ENCODE peak calls at places on chromosomes 2 and 18, in eight cellular contexts. O is C1 segment of cervical spinal cord; B is ACHN; A is ureter; R is NCI-H1092; K is activated effector memory CD4-positive, alpha-beta T cell treated with anti-CD3 and anti-CD28 coated beads, Interleukin-2, amount 50 U/mL, for 16 hours; W is T-cell; X is activated T-helper 1 cell treated with anti-CD3 and anti-CD28 coated beads, Interleukin-12 subunit alpha, Interleukin-12 subunit beta, Interleukin-2, Interleukin-4 antibody, amounts not matched to agents 30 ng/mL and 10 ng/mL and 1 ng/mL, durations not matched to agents 14 hours and 24 hours and 36 hours. I is an unnamed sample.

GRCh38 chr2:95525294-95526035 is 40.9 kb upstream of the TRIM43B start:
- DNase-seq in X (no peak), A (peak; percentile 84), W (no peak), R (no peak), O (no peak), B (no peak), K (no peak), I (peak; percentile 59)

GRCh38 chr2:112706170-112706664 is 14.6 kb upstream of the NT5DC4 start:
- DNase-seq in W (peak; percentile 57), K (peak; percentile 75), X (peak; percentile 79), O (no peak), B (no peak), R (no peak), A (peak; percentile 44), I (no peak)

GRCh38 chr18:7691206-7691605 is 124.1 kb downstream of the PTPRM start:
- DNase-seq in O (no peak), B (no peak), W (no peak), R (no peak), X (no peak), K (no peak), A (no peak), I (no peak)

GRCh38 chr2:204645018-204645775 is 99.9 kb downstream of the PARD3B start:
- DNase-seq in A (no peak), R (no peak), X (no peak), W (no peak), O (no peak), B (peak; percentile 8), K (no peak), I (no peak)

GRCh38 chr2:41394541-41394940 is 653.3 kb upstream of the PKDCC start:
- DNase-seq in W (no peak), B (no peak), R (no peak), X (no peak), K (no peak), A (no peak), O (no peak), I (no peak)

GRCh38 chr2:171390941-171391516 is 42.8 kb downstream of the METTL8 start:
- DNase-seq in B (no peak), R (no peak), W (no peak), O (no peak), K (no peak), A (no peak), X (no peak), I (no peak)

GRCh38 chr2:19895535-19895934 is 6.2 kb downstream of the TTC32 start:
- DNase-seq in W (no peak), B (no peak), R (no peak), O (no peak), X (no peak), A (no peak), K (no peak), I (no peak)

GRCh38 chr2:62197017-62197586 is 1.2 kb downstream of the B3GNT2 start:
- DNase-seq in X (peak; percentile 8), O (no peak), A (no peak), R (no peak), W (peak; percentile 56), B (peak; percentile 19), K (peak; percentile 79), I (no peak)

GRCh38 chr2:132497591-132497990 is 81.0 kb downstream of the GPR39 start:
- DNase-seq in K (no peak), O (no peak), R (no peak), X (no peak), B (no peak), W (no peak), A (no peak), I (no peak)

GRCh38 chr2:38572167-38572566 is 30.6 kb downstream of the HNRNPLL start:
- DNase-seq in X (no peak), B (no peak), O (no peak), A (no peak), W (no peak), R (no peak), K (peak; percentile 70), I (no peak)

GRCh38 chr2:61415265-61415664 is 55.6 kb downstream of the USP34 start:
- DNase-seq in A (no peak), R (no peak), O (no peak), B (no peak), X (no peak), K (no peak), W (no peak), I (no peak)

GRCh38 chr2:5945707-5946106 is 253.5 kb downstream of the SOX11 start:
- DNase-seq in W (no peak), X (no peak), O (no peak), B (no peak), A (no peak), K (no peak), R (no peak), I (no peak)

GRCh38 chr2:23624378-23624777 is 239.4 kb downstream of the KLHL29 start:
- DNase-seq in K (no peak), W (no peak), R (no peak), B (no peak), O (no peak), A (no peak), X (no peak), I (no peak)

GRCh38 chr2:188369365-188369764 is 77.7 kb downstream of the GULP1 start:
- DNase-seq in R (no peak), A (no peak), B (peak; percentile 61), K (no peak), X (no peak), W (no peak), O (no peak), I (no peak)

GRCh38 chr2:122390406-122390805 is 635.0 kb downstream of the TSN start:
- DNase-seq in W (no peak), A (no peak), X (no peak), B (peak; percentile 53), O (no peak), K (no peak), R (no peak), I (no peak)

GRCh38 chr2:25879133-25879730 is 945 bp upstream of the ASXL2 start:
- DNase-seq in R (no peak), A (no peak), X (no peak), K (no peak), O (no peak), W (no peak), B (peak; percentile 69), I (no peak)

GRCh38 chr18:46171331-46171730 is 67.1 kb downstream of the HAUS1 start:
- DNase-seq in O (no peak), W (no peak), R (no peak), X (no peak), K (no peak), B (no peak), A (no peak), I (no peak)

GRCh38 chr2:46162329-46162870 is 134.8 kb upstream of the EPAS1 start:
- DNase-seq in B (no peak), R (no peak), K (peak; percentile 17), O (no peak), X (no peak), A (no peak), W (no peak), I (no peak)

GRCh38 chr2:230751062-230751461 is 38.4 kb downstream of the CAB39 start:
- DNase-seq in R (no peak), X (peak; percentile 12), O (no peak), A (no peak), W (no peak), B (no peak), K (no peak), I (no peak)

GRCh38 chr18:3319399-3319798 is 57.5 kb downstream of the MYL12B start:
- DNase-seq in B (no peak), R (no peak), O (no peak), W (no peak), A (no peak), X (no peak), K (no peak), I (no peak)

GRCh38 chr2:135785032-135785431 is 43.4 kb downstream of the UBXN4 start:
- DNase-seq in W (no peak), R (no peak), O (no peak), K (no peak), B (no peak), A (no peak), X (no peak), I (no peak)

GRCh38 chr18:48821251-48821590 is 129.5 kb downstream of the SMAD7 start:
- DNase-seq in O (no peak), W (peak; percentile 4), X (no peak), K (peak; percentile 33), R (no peak), A (no peak), B (no peak), I (no peak)

GRCh38 chr2:11133936-11134320 is 21.3 kb upstream of the SLC66A3 start:
- DNase-seq in K (no peak), O (no peak), A (no peak), R (no peak), W (no peak), X (no peak), B (no peak), I (no peak)

GRCh38 chr18:49547701-49548100 is 14.2 kb upstream of the LIPG start:
- DNase-seq in O (no peak), R (no peak), X (no peak), B (no peak), K (no peak), W (no peak), A (no peak), I (no peak)

GRCh38 chr2:113273031-113273551 is 5.6 kb downstream of the PAX8 start:
- DNase-seq in B (peak; percentile 64), R (no peak), A (no peak), W (no peak), K (peak; percentile 61), X (peak; percentile 20), O (no peak), I (no peak)

GRCh38 chr18:22223263-22223960 is 54.0 kb downstream of the GATA6 start:
- DNase-seq in A (peak; percentile 63), W (no peak), R (no peak), O (no peak), K (no peak), X (no peak), B (peak; percentile 95), I (peak; percentile 83)

GRCh38 chr2:216023055-216023648 is 9.8 kb upstream of the MREG start:
- DNase-seq in W (no peak), X (peak; percentile 30), A (no peak), R (no peak), B (peak; percentile 61), O (no peak), K (peak; percentile 74), I (no peak)

GRCh38 chr2:163471947-163472346 is 263.9 kb downstream of the FIGN start:
- DNase-seq in K (no peak), B (peak; percentile 37), R (peak; percentile 3), A (no peak), X (no peak), O (no peak), W (no peak), I (no peak)

GRCh38 chr2:19176977-19177376 is 181.4 kb downstream of the OSR1 start:
- DNase-seq in A (no peak), X (no peak), W (no peak), R (no peak), K (no peak), O (no peak), B (no peak), I (no peak)

GRCh38 chr2:191637182-191638078 is 40.5 kb upstream of the NABP1 start:
- DNase-seq in X (no peak), K (no peak), B (peak; percentile 44), R (no peak), W (no peak), O (no peak), A (no peak), I (no peak)

GRCh38 chr18:45748531-45748930 is 24.6 kb downstream of the SLC14A1 start:
- DNase-seq in A (no peak), R (no peak), W (no peak), O (no peak), X (no peak), K (no peak), B (no peak), I (no peak)

GRCh38 chr2:42371621-42372473 is 10.8 kb upstream of the COX7A2L start:
- DNase-seq in A (no peak), B (no peak), X (no peak), W (no peak), K (no peak), O (no peak), R (no peak), I (no peak)

GRCh38 chr2:227834423-227834822 is 20.8 kb downstream of the CCL20 start:
- DNase-seq in B (no peak), A (no peak), W (no peak), K (no peak), O (no peak), R (no peak), X (no peak), I (no peak)

GRCh38 chr2:196925768-196926561 is 542 bp downstream of the PGAP1 start:
- DNase-seq in A (peak; percentile 48), R (peak; percentile 15), O (peak; percentile 73), K (peak; percentile 77), X (peak; percentile 14), B (peak; percentile 39), W (no peak), I (peak; percentile 48)

I was measured in Right ventricle myocardium superior.